ENCODE peak calls at places on chromosomes 5 and 9, in six cellular contexts. Z is hippocampal formation, Q is posterior cingulate gyrus, I is body of pancreas, A is mesothelial cell of epicardium, X is GM03348. H is an unnamed sample.

GRCh38 chr9:133103183-133103986 is 17.7 kb downstream of the RALGDS start:
- DNase-seq in A (no peak), Q (peak; percentile 53), I (peak; percentile 72), X (peak; percentile 87), Z (peak; percentile 33), H (peak; percentile 82)

GRCh38 chr9:16532272-16532671 is 338.2 kb downstream of the BNC2 start:
- DNase-seq in X (no peak), A (no peak), I (no peak), Q (no peak), Z (no peak), H (no peak)

GRCh38 chr5:180670586-180671359 is 21.4 kb upstream of the FLT4 start:
- DNase-seq in I (peak; percentile 69), Q (peak; percentile 44), A (no peak), Z (peak; percentile 49), X (peak; percentile 60), H (no peak)

GRCh38 chr9:69058101-69058500 is 22.5 kb downstream of the FXN start:
- DNase-seq in A (no peak), Z (no peak), X (no peak), Q (no peak), I (no peak), H (no peak)

GRCh38 chr9:119369670-119370366 is 583 bp upstream of the BRINP1 start:
- DNase-seq in I (no peak), Z (no peak), Q (no peak), X (no peak), A (no peak), H (no peak)

GRCh38 chr5:150044334-150044681 is 42.0 kb downstream of the CSF1R start:
- DNase-seq in I (no peak), X (no peak), Q (no peak), Z (no peak), A (no peak), H (peak; percentile 25)

GRCh38 chr5:138655530-138656245 is 80.5 kb upstream of the HSPA9 start:
- DNase-seq in Q (peak; percentile 79), X (no peak), A (no peak), Z (peak; percentile 89), I (peak; percentile 40), H (no peak)

GRCh38 chr9:137077010-137077747 is at the start of gene UAP1L1:
- DNase-seq in X (peak; percentile 93), Z (peak; percentile 52), I (peak; percentile 76), Q (peak; percentile 75), A (no peak), H (peak; percentile 79)

GRCh38 chr5:42985129-42986037 is 54.7 kb downstream of the ANXA2R start:
- DNase-seq in Z (no peak), A (no peak), Q (no peak), I (no peak), X (peak; percentile 62), H (no peak)

GRCh38 chr5:78063495-78063894 is 231.0 kb downstream of the AP3B1 start:
- DNase-seq in X (no peak), I (no peak), Z (no peak), Q (no peak), A (no peak), H (no peak)

GRCh38 chr9:114487607-114488300 is 17.5 kb downstream of the WHRN start:
- DNase-seq in A (no peak), Z (peak; percentile 61), X (peak; percentile 89), Q (no peak), I (peak; percentile 69), H (peak; percentile 89)

GRCh38 chr9:70607329-70607728 is 192.9 kb upstream of the KLF9 start:
- DNase-seq in X (no peak), Z (no peak), Q (no peak), A (no peak), I (no peak), H (no peak)

GRCh38 chr5:113053614-113054013 is 77.0 kb downstream of the DCP2 start:
- DNase-seq in A (no peak), Q (no peak), Z (no peak), X (no peak), I (peak; percentile 20), H (no peak)

H was measured in mucosa of descending colon.